ENCODE peak calls at places on chromosomes 3 and 15, in seven cellular contexts. I is GM19239; E is NCI-H510A treated with DMSO at 0.1 percent for 48 hours; M is activated T-helper 9 cell treated with anti-CD3 and anti-CD28 coated beads, Interleukin-2, amount 50 U/mL, for 16 hours; T is GM04503; R is activated T-helper 1 cell treated with anti-CD3 and anti-CD28 coated beads, Interleukin-12 subunit alpha, Interleukin-12 subunit beta, Interleukin-2, Interleukin-4 antibody, amounts not matched to agents 30 ng/mL and 10 ng/mL and 1 ng/mL, durations not matched to agents 14 hours and 24 hours and 36 hours; S is stimulated activated CD4-positive, alpha-beta T cell treated with anti-CD3 and anti-CD28 coated beads, TNF-alpha, amount 100 ng/mL, for 24 hours. P is an unnamed sample.

GRCh38 chr3:146165370-146165769 is 4.4 kb upstream of the PLOD2 start:
- DNase-seq in I (no peak), E (no peak), M (no peak), T (no peak), R (no peak), S (no peak), P (no peak)

GRCh38 chr3:87359807-87360206 is 83.4 kb upstream of the POU1F1 start:
- DNase-seq in I (no peak), E (peak), M (no peak), T (no peak), R (no peak), S (no peak), P (no peak)

GRCh38 chr15:57384024-57384423 is 7.7 kb downstream of the CGNL1 start:
- DNase-seq in I (no peak), E (no peak), M (no peak), T (no peak), R (no peak), S (no peak), P (no peak)

GRCh38 chr3:170226426-170226960 is 4.3 kb downstream of the PRKCI start:
- DNase-seq in I (no peak), E (no peak), M (no peak), T (no peak), R (no peak), S (no peak), P (no peak)

GRCh38 chr3:71309886-71310285 is 273.6 kb downstream of the FOXP1 start:
- DNase-seq in I (no peak), E (no peak), M (no peak), T (peak), R (no peak), S (no peak), P (no peak)

GRCh38 chr3:126552688-126553283 is 5.9 kb downstream of the C3orf22 start:
- DNase-seq in I (no peak), E (no peak), M (no peak), T (no peak), R (no peak), S (no peak), P (no peak)

GRCh38 chr15:89196241-89196640 is 25.1 kb downstream of the RLBP1 start:
- DNase-seq in I (no peak), E (no peak), M (no peak), T (no peak), R (no peak), S (no peak), P (no peak)

GRCh38 chr15:90915216-90915807 is 12.2 kb downstream of the MAN2A2 start:
- DNase-seq in I (no peak), E (no peak), M (no peak), T (no peak), R (no peak), S (no peak), P (no peak)

GRCh38 chr3:132180337-132180791 is 136.8 kb upstream of the ACP3 start:
- DNase-seq in I (peak), E (peak), M (no peak), T (peak), R (no peak), S (no peak), P (no peak)

GRCh38 chr3:26638113-26638512 is 15.5 kb downstream of the LRRC3B start:
- DNase-seq in I (no peak), E (no peak), M (no peak), T (no peak), R (no peak), S (no peak), P (no peak)

GRCh38 chr3:17090271-17090992 is 205.7 kb downstream of the PLCL2 start:
- DNase-seq in I (no peak), E (no peak), M (no peak), T (no peak), R (no peak), S (no peak), P (no peak)

GRCh38 chr3:174844746-174845145 is 14.4 kb upstream of the NAALADL2 start:
- DNase-seq in I (no peak), E (no peak), M (no peak), T (no peak), R (no peak), S (no peak), P (no peak)

GRCh38 chr3:125050486-125051172 is 5.2 kb downstream of the HEG1 start:
- DNase-seq in I (no peak), E (no peak), M (no peak), T (no peak), R (no peak), S (no peak), P (no peak)

GRCh38 chr3:61158152-61158551 is 93.1 kb downstream of the FHIT start:
- DNase-seq in I (no peak), E (peak), M (no peak), T (no peak), R (no peak), S (no peak), P (no peak)

GRCh38 chr15:50181206-50181982 is 602 bp upstream of the SLC27A2 start:
- DNase-seq in I (no peak), E (peak), M (no peak), T (no peak), R (no peak), S (no peak), P (no peak)

GRCh38 chr3:197600796-197601565 is 45.2 kb upstream of the BDH1 start:
- DNase-seq in I (no peak), E (no peak), M (no peak), T (no peak), R (no peak), S (no peak), P (no peak)

GRCh38 chr3:177679568-177680441 is 482.5 kb upstream of the TBL1XR1 start:
- DNase-seq in I (no peak), E (no peak), M (no peak), T (no peak), R (no peak), S (no peak), P (no peak)

GRCh38 chr15:25844981-25845680 is 18.0 kb downstream of the ATP10A start:
- DNase-seq in I (no peak), E (no peak), M (no peak), T (no peak), R (no peak), S (no peak), P (no peak)

GRCh38 chr3:46895204-46895660 is 17.7 kb downstream of the PTH1R start:
- DNase-seq in I (peak), E (no peak), M (peak), T (no peak), R (peak), S (peak), P (peak)

GRCh38 chr3:123750659-123751420 is 133.3 kb downstream of the MYLK start:
- DNase-seq in I (no peak), E (no peak), M (no peak), T (peak), R (no peak), S (no peak), P (no peak)

GRCh38 chr3:113594066-113594465 is 61.7 kb downstream of the SIDT1 start:
- DNase-seq in I (no peak), E (peak), M (no peak), T (no peak), R (no peak), S (no peak), P (no peak)

GRCh38 chr3:156579427-156579851 is 24.5 kb upstream of the SSR3 start:
- DNase-seq in I (no peak), E (no peak), M (no peak), T (no peak), R (no peak), S (no peak), P (no peak)

GRCh38 chr3:38580450-38581382 is 68.8 kb downstream of the SCN5A start:
- DNase-seq in I (no peak), E (no peak), M (no peak), T (no peak), R (no peak), S (no peak), P (no peak)

GRCh38 chr15:25838191-25838870 is 24.8 kb downstream of the ATP10A start:
- DNase-seq in I (no peak), E (no peak), M (no peak), T (no peak), R (no peak), S (no peak), P (no peak)

GRCh38 chr3:197151562-197151961 is 121.9 kb upstream of the MELTF start:
- DNase-seq in I (no peak), E (peak), M (no peak), T (peak), R (no peak), S (no peak), P (no peak)

GRCh38 chr3:113310960-113311359 is 99.6 kb downstream of the BOC start:
- DNase-seq in I (no peak), E (no peak), M (no peak), T (no peak), R (no peak), S (no peak), P (no peak)

GRCh38 chr3:46710671-46711295 is 6.9 kb downstream of the PRSS50 start:
- DNase-seq in I (no peak), E (no peak), M (no peak), T (no peak), R (no peak), S (no peak), P (no peak)

GRCh38 chr15:42608767-42609488 is 33.5 kb downstream of the STARD9 start:
- DNase-seq in I (no peak), E (no peak), M (no peak), T (no peak), R (peak), S (no peak), P (no peak)

P was measured in activated naive CD4-positive, alpha-beta T cell treated with anti-CD3 and anti-CD28 coated beads, Interleukin-2, amount 50 U/mL, for 16 hours.